ENCODE peak calls at places on chromosome 22, in six cellular contexts. T is adrenal gland, Q is Calu3, P is tibial artery, G is left ventricle myocardium inferior, F is K562. I is an unnamed sample.

GRCh38 chr22:48434868-48435250 is 1392.8 kb downstream of the BRD1 start:
- DNase-seq in T (no peak), G (no peak), Q (no peak), F (no peak), P (no peak), I (peak)

GRCh38 chr22:28180804-28181203 is 261.7 kb upstream of the PITPNB start:
- DNase-seq in F (no peak), Q (no peak), G (no peak), T (no peak), P (no peak), I (no peak)

GRCh38 chr22:46062232-46062615 is 85.3 kb upstream of the WNT7B start:
- DNase-seq in T (no peak), Q (no peak), G (no peak), F (no peak), P (no peak), I (no peak)

GRCh38 chr22:22048981-22049531 is 66.5 kb upstream of the TOP3B start:
- DNase-seq in G (no peak), Q (no peak), F (no peak), P (no peak), T (no peak), I (no peak)

GRCh38 chr22:42270512-42271190 is at the start of gene TCF20:
- DNase-seq in Q (peak), G (peak), F (peak), P (peak), T (peak), I (peak)

GRCh38 chr22:27105142-27106025 is 448.0 kb downstream of the MIAT start:
- DNase-seq in G (peak), T (peak), Q (no peak), P (peak), F (no peak), I (no peak)

GRCh38 chr22:21829523-21829922 is 37.9 kb downstream of the MAPK1 start:
- DNase-seq in G (no peak), Q (no peak), T (no peak), P (no peak), F (no peak), I (no peak)

GRCh38 chr22:39873963-39874362 is 19.6 kb downstream of the ENTHD1 start:
- DNase-seq in F (no peak), P (no peak), Q (no peak), G (no peak), T (no peak), I (no peak)

GRCh38 chr22:21449531-21450319 is 17.5 kb upstream of the TMEM191C start:
- DNase-seq in F (no peak), P (peak), T (no peak), Q (no peak), G (no peak), I (peak)

GRCh38 chr22:24997023-24997422 is 44.5 kb downstream of the KIAA1671 start:
- DNase-seq in T (no peak), G (no peak), Q (no peak), P (no peak), F (no peak), I (no peak)

GRCh38 chr22:24996420-24996952 is 44.0 kb downstream of the KIAA1671 start:
- DNase-seq in G (no peak), P (no peak), Q (peak), T (peak), F (no peak), I (no peak)

GRCh38 chr22:24992946-24993345 is 40.4 kb downstream of the KIAA1671 start:
- DNase-seq in Q (no peak), G (no peak), T (no peak), F (no peak), P (no peak), I (no peak)

GRCh38 chr22:24995649-24996180 is 43.2 kb downstream of the KIAA1671 start:
- DNase-seq in Q (no peak), P (no peak), F (no peak), G (no peak), T (no peak), I (no peak)

DNA sequence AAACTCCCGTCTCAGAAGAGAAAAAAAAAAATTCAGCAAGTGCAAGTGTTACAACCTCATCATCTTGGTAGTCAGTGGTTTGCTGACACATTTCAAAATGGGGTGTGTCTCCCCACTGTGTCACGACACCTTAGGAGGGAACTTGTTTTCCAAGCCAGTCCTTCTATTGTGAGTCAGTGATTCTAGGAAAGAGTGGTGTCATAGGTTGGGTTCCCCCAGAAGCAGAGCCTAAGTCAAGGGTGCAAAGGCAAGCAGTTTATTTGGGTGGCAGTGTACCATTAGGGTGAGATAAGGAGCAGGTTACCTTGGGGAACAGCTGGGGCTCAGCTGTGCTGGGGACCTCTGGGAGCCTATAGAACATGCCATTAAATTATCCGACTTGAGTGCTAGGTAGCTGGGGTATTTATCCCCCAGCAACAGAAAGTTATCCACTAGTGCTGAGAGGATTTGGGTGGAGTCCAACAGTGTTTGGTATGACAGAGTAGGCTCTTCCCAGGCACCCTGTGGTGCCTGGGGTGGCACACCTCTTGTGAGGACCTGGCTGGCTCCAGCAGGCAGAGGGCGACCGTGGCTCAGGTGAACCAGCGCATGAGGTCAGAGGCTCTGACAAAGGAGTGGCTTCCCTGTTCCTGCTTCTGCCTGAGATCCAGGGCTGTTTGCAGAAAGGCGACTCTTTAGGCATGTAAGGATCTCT is 41.7 kb downstream of the KIAA1671 start:
- DNase-seq in G (no peak), T (no peak), P (no peak), F (no peak), Q (peak), I (no peak)
- TF ChIP-seq CTCF in G (no peak), T (no peak), P (no peak), F (no peak), Q (no peak), I (no peak)

GRCh38 chr22:49632199-49633009 is 195.3 kb downstream of the BRD1 start:
- DNase-seq in P (no peak), G (peak), Q (peak), F (no peak), T (peak), I (no peak)
- TF ChIP-seq CTCF in P (peak), G (peak), Q (peak), F (no peak), T (peak), I (peak)

GRCh38 chr22:32634424-32634981 is 159.9 kb downstream of the FBXO7 start:
- DNase-seq in G (no peak), Q (no peak), T (no peak), F (no peak), P (no peak), I (no peak)

GRCh38 chr22:32637951-32638350 is 163.3 kb downstream of the FBXO7 start:
- DNase-seq in Q (no peak), F (no peak), T (no peak), G (no peak), P (no peak), I (no peak)

GRCh38 chr22:32632650-32633049 is 158.0 kb downstream of the FBXO7 start:
- DNase-seq in G (no peak), P (no peak), T (no peak), Q (no peak), F (no peak), I (no peak)

GRCh38 chr22:32631507-32632245 is 157.1 kb downstream of the FBXO7 start:
- DNase-seq in Q (no peak), F (no peak), G (no peak), T (no peak), P (no peak), I (no peak)

DNA sequence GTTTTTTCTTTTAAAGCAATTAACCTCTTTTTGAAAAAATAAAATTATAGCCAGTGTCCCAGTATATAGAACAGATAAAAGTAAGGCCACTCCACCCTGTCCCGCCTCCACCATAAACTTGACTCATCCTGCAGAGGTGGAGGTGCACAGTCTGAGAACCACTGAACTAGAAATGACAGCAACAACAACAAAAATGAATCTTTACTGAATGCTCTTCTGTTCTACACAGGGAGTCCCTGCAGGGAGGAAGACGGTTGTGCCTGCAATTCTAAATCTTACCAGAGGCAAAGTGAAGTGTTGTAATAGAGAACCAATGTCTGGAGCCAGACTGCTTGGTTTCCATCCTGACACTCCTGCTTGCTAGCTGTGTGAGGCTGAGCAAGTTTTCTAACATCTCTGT is 162.3 kb downstream of the FBXO7 start:
- DNase-seq in F (no peak), G (no peak), T (no peak), P (no peak), Q (no peak), I (no peak)
- TF ChIP-seq CTCF in F (no peak), G (no peak), T (no peak), P (no peak), Q (no peak), I (peak)

GRCh38 chr22:35473971-35474370 is 66.7 kb upstream of the RASD2 start:
- DNase-seq in Q (no peak), G (no peak), P (no peak), T (no peak), F (no peak), I (no peak)

GRCh38 chr22:35472488-35472887 is 68.1 kb upstream of the RASD2 start:
- DNase-seq in G (no peak), T (no peak), P (no peak), F (no peak), Q (no peak), I (no peak)

GRCh38 chr22:35475545-35475944 is 65.1 kb upstream of the RASD2 start:
- DNase-seq in G (no peak), F (no peak), Q (no peak), P (no peak), T (no peak), I (no peak)

GRCh38 chr22:35467788-35468187 is 67.8 kb downstream of the MCM5 start:
- DNase-seq in F (no peak), Q (no peak), P (peak), T (peak), G (peak), I (no peak)

DNA sequence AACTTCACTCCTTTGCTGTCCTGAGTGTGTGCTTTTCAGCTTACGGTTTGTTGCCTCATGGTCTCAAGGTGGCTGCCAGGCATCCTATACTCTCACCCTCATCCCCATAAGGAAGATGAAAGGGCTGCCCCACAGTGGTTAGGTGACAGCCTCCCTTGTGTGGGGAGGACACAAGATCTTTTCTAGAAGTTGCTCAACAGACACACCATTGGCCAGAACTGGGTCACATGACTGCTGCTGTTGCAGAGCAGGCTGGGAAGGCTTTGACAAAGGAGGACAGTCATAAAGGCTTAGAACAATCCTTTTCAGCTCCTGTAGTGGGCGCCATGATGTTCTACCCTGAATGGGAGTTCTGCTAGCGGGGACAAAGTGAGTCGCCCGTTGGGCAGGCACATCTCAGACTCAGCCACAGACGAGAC is 69.7 kb upstream of the RASD2 start:
- DNase-seq in F (peak), P (no peak), T (no peak), G (no peak), Q (no peak), I (no peak)
- TF ChIP-seq CTCF in F (no peak), P (no peak), T (no peak), G (no peak), Q (no peak), I (peak)

DNA sequence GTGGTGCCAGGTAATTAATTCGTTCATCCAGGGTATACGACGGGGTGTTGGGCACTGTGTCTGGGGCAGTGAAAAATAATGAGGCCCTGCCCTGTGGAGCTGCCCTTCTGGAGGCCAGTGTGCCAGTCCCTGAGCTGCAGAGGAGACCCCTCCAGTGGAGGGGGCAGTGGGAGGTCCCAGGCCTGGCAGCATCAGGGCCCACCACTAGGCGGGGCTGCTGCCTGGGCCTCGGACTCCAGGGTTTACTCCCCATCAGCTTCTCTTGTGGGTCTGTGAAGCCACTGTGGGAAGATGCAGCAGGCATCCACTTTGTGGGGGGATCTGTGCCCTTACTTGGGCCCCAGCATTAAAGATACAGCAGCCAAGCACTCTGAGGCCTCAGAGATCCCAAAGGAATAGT is 17.4 kb upstream of the TMPRSS6 start:
- DNase-seq in T (no peak), F (no peak), P (no peak), G (no peak), Q (no peak), I (no peak)
- TF ChIP-seq CTCF in T (peak), F (peak), P (no peak), G (no peak), Q (peak), I (peak)